ENCODE peak calls at places on chromosomes 5 and 9, in five cellular contexts. S is activated CD4-positive, alpha-beta T cell treated with anti-CD3 and anti-CD28 coated beads, Interleukin-2, amount 10 ng/mL, durations not matched to agents 7 days and 5 days; A is GM04503; C is pulmonary artery endothelial cell; I is progenitor cell of endocrine pancreas. K is an unnamed sample.

GRCh38 chr9:125998837-125999503 is 251.8 kb downstream of the PBX3 start:
- DNase-seq in S (no peak), A (no peak), C (no peak), I (no peak), K (no peak)

GRCh38 chr5:172669808-172670402 is 28.8 kb downstream of the NEURL1B start:
- DNase-seq in S (no peak), A (no peak), C (no peak), I (no peak), K (no peak)

GRCh38 chr5:71483355-71483754 is 27.9 kb downstream of the BDP1 start:
- DNase-seq in S (no peak), A (peak), C (peak), I (no peak), K (no peak)

GRCh38 chr5:179263391-179264052 is 81.7 kb downstream of the ADAMTS2 start:
- DNase-seq in S (no peak), A (no peak), C (no peak), I (no peak), K (no peak)

GRCh38 chr9:4774209-4774608 is 18.5 kb upstream of the RCL1 start:
- DNase-seq in S (no peak), A (peak), C (no peak), I (no peak), K (no peak)

GRCh38 chr9:115034801-115035200 is 83.2 kb downstream of the TNC start:
- DNase-seq in S (no peak), A (peak), C (no peak), I (no peak), K (no peak)

GRCh38 chr9:99092643-99093491 is 12.0 kb upstream of the TGFBR1 start:
- DNase-seq in S (peak), A (no peak), C (no peak), I (no peak), K (no peak)

GRCh38 chr5:97163360-97163764 is 19.7 kb downstream of the RIOK2 start:
- DNase-seq in S (no peak), A (no peak), C (no peak), I (no peak), K (no peak)

GRCh38 chr9:113636693-113637092 is 173.2 kb downstream of the RGS3 start:
- DNase-seq in S (no peak), A (no peak), C (no peak), I (no peak), K (no peak)

GRCh38 chr9:69086312-69086711 is 50.8 kb downstream of the FXN start:
- DNase-seq in S (no peak), A (no peak), C (no peak), I (no peak), K (no peak)

GRCh38 chr5:172102251-172102870 is 85.7 kb downstream of the STK10 start:
- DNase-seq in S (no peak), A (no peak), C (no peak), I (no peak), K (no peak)

GRCh38 chr9:98263482-98264357 is 8.3 kb upstream of the TBC1D2 start:
- DNase-seq in S (peak), A (no peak), C (peak), I (peak), K (peak)

GRCh38 chr9:104863180-104863883 is 64.6 kb downstream of the ABCA1 start:
- DNase-seq in S (peak), A (peak), C (peak), I (no peak), K (peak)

GRCh38 chr9:137218754-137219271 is 3.2 kb downstream of the RNF208 start:
- DNase-seq in S (no peak), A (no peak), C (no peak), I (no peak), K (no peak)

GRCh38 chr9:115766495-115766894 is 387.1 kb upstream of the PAPPA start:
- DNase-seq in S (no peak), A (no peak), C (no peak), I (no peak), K (no peak)

GRCh38 chr5:141369994-141370848 is at the start of gene PCDHGB3:
- DNase-seq in S (no peak), A (peak), C (no peak), I (no peak), K (no peak)

GRCh38 chr5:78504726-78505431 is 143.7 kb downstream of the LHFPL2 start:
- DNase-seq in S (no peak), A (peak), C (peak), I (peak), K (no peak)

GRCh38 chr9:12094051-12094450 is 599.1 kb upstream of the TYRP1 start:
- DNase-seq in S (no peak), A (no peak), C (no peak), I (no peak), K (no peak)

GRCh38 chr9:92730897-92731296 is 33.7 kb downstream of the BICD2 start:
- DNase-seq in S (no peak), A (no peak), C (no peak), I (no peak), K (no peak)

GRCh38 chr5:40410939-40411635 is 268.6 kb upstream of the PTGER4 start:
- DNase-seq in S (no peak), A (no peak), C (no peak), I (no peak), K (no peak)

GRCh38 chr9:107388890-107389289 is 100.7 kb downstream of the KLF4 start:
- DNase-seq in S (no peak), A (no peak), C (no peak), I (no peak), K (no peak)

GRCh38 chr5:173293817-173294672 is 34.2 kb downstream of the STC2 start:
- DNase-seq in S (peak), A (no peak), C (peak), I (peak), K (peak)

GRCh38 chr9:108961151-108961550 is 27.0 kb downstream of the ABITRAM start:
- DNase-seq in S (no peak), A (no peak), C (no peak), I (no peak), K (no peak)

GRCh38 chr9:20481437-20481836 is 140.9 kb downstream of the MLLT3 start:
- DNase-seq in S (no peak), A (no peak), C (no peak), I (no peak), K (no peak)

GRCh38 chr5:111122398-111122797 is 30.2 kb downstream of the WDR36 start:
- DNase-seq in S (no peak), A (no peak), C (no peak), I (no peak), K (no peak)

GRCh38 chr5:178869577-178869976 is 9.8 kb downstream of the ZNF354B start:
- DNase-seq in S (no peak), A (no peak), C (no peak), I (no peak), K (no peak)

GRCh38 chr9:69379250-69379982 is 54.4 kb downstream of the ENTREP1 start:
- DNase-seq in S (no peak), A (no peak), C (peak), I (no peak), K (no peak)

GRCh38 chr5:141003026-141003425 is 36.8 kb downstream of the PCDHAC2 start:
- DNase-seq in S (no peak), A (no peak), C (no peak), I (no peak), K (no peak)

GRCh38 chr5:34717426-34718327 is 61.5 kb downstream of the RAI14 start:
- DNase-seq in S (no peak), A (peak), C (peak), I (no peak), K (no peak)

GRCh38 chr9:25850803-25851202 is 172.6 kb upstream of the TUSC1 start:
- DNase-seq in S (no peak), A (no peak), C (no peak), I (no peak), K (no peak)

GRCh38 chr5:159456722-159457462 is 126.6 kb upstream of the IL12B start:
- DNase-seq in S (peak), A (no peak), C (no peak), I (no peak), K (peak)

GRCh38 chr5:53350408-53350807 is 130.0 kb upstream of the FST start:
- DNase-seq in S (no peak), A (no peak), C (no peak), I (no peak), K (no peak)

GRCh38 chr5:103245773-103246172 is 12.8 kb upstream of the MACIR start:
- DNase-seq in S (peak), A (no peak), C (no peak), I (no peak), K (no peak)

GRCh38 chr9:95009459-95009858 is 283.0 kb downstream of the AOPEP start:
- DNase-seq in S (no peak), A (no peak), C (no peak), I (no peak), K (no peak)

GRCh38 chr5:171692106-171692505 is 93.5 kb upstream of the SMIM23 start:
- DNase-seq in S (no peak), A (no peak), C (no peak), I (no peak), K (no peak)

GRCh38 chr5:107320851-107321250 is 349.9 kb downstream of the EFNA5 start:
- DNase-seq in S (no peak), A (no peak), C (peak), I (no peak), K (no peak)

K was measured in GM19239.